ENCODE peak calls at places on chromosomes 6 and 20, in seven cellular contexts. I, F, Z, V, R, C and P are unnamed samples.
A peak's percentile ranks its signal among the peaks of the same experiment; 100 is the strongest.

GRCh38 chr6:72048080-72048479 is 161.7 kb downstream of the RIMS1 start:
- DNase-seq in I (no peak), C (no peak), F (no peak), V (no peak), Z (no peak), R (no peak), P (no peak)

GRCh38 chr6:6919173-6919572 is 188.6 kb upstream of the RREB1 start:
- DNase-seq in F (no peak), Z (no peak), C (no peak), R (no peak), V (no peak), I (no peak), P (no peak)

GRCh38 chr20:49534314-49534713 is 33.6 kb downstream of the PTGIS start:
- DNase-seq in Z (no peak), C (no peak), I (no peak), V (peak; percentile 52), F (peak; percentile 44), R (peak; percentile 61), P (peak; percentile 35)

GRCh38 chr6:14193524-14193923 is 76.0 kb downstream of the CD83 start:
- DNase-seq in V (no peak), F (no peak), I (no peak), Z (no peak), C (no peak), R (no peak), P (no peak)

GRCh38 chr20:8152183-8152582 is 20.1 kb downstream of the PLCB1 start:
- DNase-seq in C (no peak), R (no peak), Z (no peak), F (no peak), I (no peak), V (no peak), P (no peak)

GRCh38 chr6:157328108-157328692 is 4.9 kb upstream of the TMEM242 start:
- DNase-seq in R (no peak), C (no peak), I (no peak), Z (no peak), F (no peak), V (no peak), P (no peak)

GRCh38 chr20:49811825-49812462 is 684 bp upstream of the SLC9A8 start:
- DNase-seq in V (no peak), R (peak; percentile 24), F (peak; percentile 15), Z (no peak), I (no peak), C (no peak), P (no peak)

GRCh38 chr20:38883081-38883980 is 42.9 kb upstream of the FAM83D start:
- DNase-seq in I (no peak), C (peak; percentile 77), Z (no peak), F (peak; percentile 54), V (no peak), R (no peak), P (no peak)

GRCh38 chr6:4774296-4774695 is 1.9 kb upstream of the CDYL start:
- DNase-seq in R (no peak), C (no peak), F (no peak), Z (no peak), I (no peak), V (no peak), P (no peak)

GRCh38 chr6:3635482-3635881 is 116.0 kb downstream of the PXDC1 start:
- DNase-seq in F (no peak), Z (no peak), R (no peak), I (no peak), C (no peak), V (no peak), P (no peak)

GRCh38 chr20:48574383-48574782 is 253.4 kb downstream of the PREX1 start:
- DNase-seq in I (no peak), Z (no peak), C (no peak), V (no peak), R (no peak), F (no peak), P (no peak)

GRCh38 chr20:5002077-5002413 is 735 bp upstream of the SLC23A2 start:
- DNase-seq in V (no peak), R (no peak), Z (no peak), F (no peak), C (no peak), I (no peak), P (no peak)

GRCh38 chr20:1087311-1087710 is 31.1 kb upstream of the PSMF1 start:
- DNase-seq in V (no peak), F (no peak), Z (no peak), I (no peak), C (no peak), R (no peak), P (no peak)

GRCh38 chr6:36320475-36320874 is 16.2 kb downstream of the BNIP5 start:
- DNase-seq in R (no peak), Z (no peak), V (peak; percentile 45), C (peak; percentile 41), I (no peak), F (no peak), P (no peak)

GRCh38 chr6:142635130-142635529 is 309.8 kb downstream of the HIVEP2 start:
- DNase-seq in I (no peak), C (no peak), R (no peak), V (no peak), Z (no peak), F (no peak), P (no peak)

GRCh38 chr6:130742282-130742681 is 84.9 kb upstream of the SMLR1 start:
- DNase-seq in R (no peak), Z (no peak), I (no peak), C (no peak), F (no peak), V (no peak), P (no peak)

GRCh38 chr6:11730645-11731044 is 48.0 kb downstream of the ADTRP start:
- DNase-seq in Z (no peak), C (no peak), V (peak; percentile 16), F (peak; percentile 20), R (no peak), I (no peak), P (no peak)

GRCh38 chr6:134170844-134171243 is 118.4 kb upstream of the SLC2A12 start:
- DNase-seq in F (no peak), I (peak; percentile 55), R (no peak), Z (peak; percentile 70), V (no peak), C (no peak), P (no peak)

GRCh38 chr6:134169881-134170486 is 117.6 kb upstream of the SLC2A12 start:
- DNase-seq in F (no peak), V (no peak), I (no peak), R (no peak), C (no peak), Z (no peak), P (no peak)

GRCh38 chr6:134172020-134172766 is 119.8 kb upstream of the SLC2A12 start:
- DNase-seq in R (no peak), I (no peak), V (no peak), Z (no peak), C (no peak), F (no peak), P (no peak)

GRCh38 chr6:134173007-134173690 is 120.7 kb upstream of the SLC2A12 start:
- DNase-seq in F (no peak), I (no peak), V (no peak), Z (no peak), C (no peak), R (no peak), P (no peak)

DNA sequence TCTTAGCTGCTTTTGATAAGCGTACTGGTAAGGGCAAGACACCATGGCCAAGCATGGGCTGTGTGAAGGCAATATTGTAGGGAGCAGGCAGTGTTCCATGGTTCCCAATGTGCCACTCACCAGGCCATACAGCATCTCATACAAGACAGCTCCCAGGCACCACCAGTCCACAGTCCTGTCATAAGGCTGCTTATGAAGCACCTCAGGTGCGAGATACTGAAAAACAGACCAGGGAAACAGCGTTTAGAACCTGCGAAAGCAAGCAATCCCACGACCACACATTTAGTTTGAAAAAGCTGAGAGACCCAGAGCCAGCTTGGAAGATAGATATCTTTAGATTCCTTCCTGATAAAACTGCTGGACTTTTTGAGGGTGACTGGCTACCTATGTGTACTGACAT is 119.1 kb upstream of the SLC2A12 start:
- DNase-seq in V (no peak), C (no peak), Z (no peak), F (no peak), R (no peak), I (no peak), P (no peak)
- H3K4me3 ChIP-seq in V (peak overlapping the region; percentile 72), C (peak overlapping the region; percentile 77), Z (no peak overlapping the region), F (peak overlapping the region; percentile 80), R (peak overlapping the region; percentile 78), I (peak overlapping the region; percentile 87), P (peak overlapping the region; percentile 41)

DNA sequence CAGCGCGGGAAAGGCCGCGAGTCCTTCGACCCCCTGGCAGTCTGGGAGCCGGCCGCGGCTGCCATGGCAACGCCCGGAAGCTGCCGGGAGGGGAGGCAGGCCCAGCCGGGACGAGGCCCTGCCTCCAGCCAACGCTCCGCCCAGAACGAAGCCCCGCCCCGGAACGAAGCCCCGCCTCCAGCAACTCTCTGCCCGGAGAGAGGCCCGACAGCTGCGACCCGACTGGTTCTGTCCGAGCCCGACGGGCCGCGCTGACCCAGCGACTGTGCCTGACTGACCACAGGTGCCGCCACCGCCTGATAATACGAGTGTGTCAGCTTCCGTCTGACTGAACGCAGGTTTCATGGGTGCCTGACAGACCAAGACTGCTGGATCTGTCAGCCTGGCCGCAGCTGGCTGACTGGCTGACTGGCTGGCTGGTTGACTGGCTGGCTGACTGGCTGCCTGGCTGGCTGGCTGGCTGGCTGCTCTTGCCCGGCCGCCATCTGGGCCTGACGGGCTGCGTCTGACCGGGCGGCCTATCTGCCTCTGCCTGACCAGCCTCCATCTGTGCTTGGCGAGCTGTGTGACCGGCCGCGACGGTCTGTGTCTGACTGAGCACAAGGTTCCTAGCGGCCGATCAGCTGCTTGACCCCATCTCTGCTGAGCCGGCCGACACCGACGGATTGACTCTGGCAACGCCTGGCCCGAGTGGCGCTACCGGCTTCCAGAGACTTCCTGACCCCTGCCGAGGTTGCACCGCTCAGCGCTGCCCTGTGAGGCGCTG is 89.7 kb upstream of the EPB41L1 start:
- DNase-seq in V (peak; percentile 98), I (peak; percentile 92), R (peak; percentile 98), C (peak; percentile 100), Z (peak; percentile 97), F (peak; percentile 92), P (peak; percentile 99)
- TF ChIP-seq POLR2A in V (peak; percentile 90), I (peak; percentile 84), R (peak; percentile 86), C (peak; percentile 62), Z (peak; percentile 42), F (peak; percentile 74), P (no peak)

DNA sequence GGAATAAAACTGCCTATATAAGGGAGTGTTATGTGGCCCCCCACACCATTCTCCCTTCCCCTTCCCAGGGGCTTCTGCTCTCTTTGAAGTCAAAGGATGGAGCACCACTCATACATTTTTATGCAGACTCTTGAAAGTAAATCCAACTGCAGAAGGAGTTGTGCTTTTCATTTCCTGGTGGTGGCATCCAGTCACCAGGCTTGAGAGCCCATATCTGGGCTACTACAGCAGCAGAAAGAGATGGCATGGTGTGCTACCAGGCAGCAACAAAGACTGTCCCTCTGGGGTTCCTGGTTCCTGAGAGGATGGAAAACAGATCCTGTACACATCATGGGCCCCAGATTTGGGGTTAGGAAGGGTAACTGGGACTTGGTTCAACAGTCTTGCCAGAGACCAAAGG is 226.4 kb downstream of the CLIC5 start:
- DNase-seq in I (no peak), F (no peak), V (no peak), C (no peak), Z (no peak), R (no peak), P (no peak)
- H3K4me3 ChIP-seq in I (no peak overlapping the region), F (no peak overlapping the region), V (no peak overlapping the region), C (no peak overlapping the region), Z (no peak overlapping the region), R (no peak overlapping the region), P (no peak overlapping the region)

GRCh38 chr6:83307849-83308248 is 114.7 kb downstream of the RWDD2A start:
- DNase-seq in V (no peak), C (no peak), I (no peak), Z (no peak), R (no peak), F (no peak), P (no peak)
- TF ChIP-seq POLR2A in V (no peak), C (no peak), I (no peak), Z (no peak), R (no peak), F (no peak), P (no peak)